ENCODE peak calls at places on chromosomes 2 and 18, in five cellular contexts. One of them, this sample, is unnamed.
A peak's percentile ranks its signal among the peaks of the same experiment; 100 is the strongest.

GRCh38 chr2:134216152-134216829 is 37.6 kb upstream of the MGAT5 start:
- DNase-seq in Calu3: peak; percentile 58
- DNase-seq in SK-N-SH: no peak
- DNase-seq in activated CD8-positive, alpha-beta T cell treated with anti-CD3 and anti-CD28 coated beads, Interleukin-2, amount 10 ng/mL, durations not matched to agents 7 days and 5 days: no peak
- DNase-seq in tibial nerve: no peak
- DNase-seq in this sample: no peak

GRCh38 chr18:73739098-73739497 is 408.5 kb downstream of the FBXO15 start:
- DNase-seq in SK-N-SH: no peak
- DNase-seq in activated CD8-positive, alpha-beta T cell treated with anti-CD3 and anti-CD28 coated beads, Interleukin-2, amount 10 ng/mL, durations not matched to agents 7 days and 5 days: no peak
- DNase-seq in Calu3: no peak
- DNase-seq in tibial nerve: no peak
- DNase-seq in this sample: no peak

GRCh38 chr2:189631849-189632248 is 29.4 kb upstream of the ASNSD1 start:
- DNase-seq in activated CD8-positive, alpha-beta T cell treated with anti-CD3 and anti-CD28 coated beads, Interleukin-2, amount 10 ng/mL, durations not matched to agents 7 days and 5 days: no peak
- DNase-seq in Calu3: no peak
- DNase-seq in tibial nerve: no peak
- DNase-seq in SK-N-SH: no peak
- DNase-seq in this sample: no peak

GRCh38 chr2:12610314-12610713 is 106.4 kb upstream of the TRIB2 start:
- DNase-seq in Calu3: no peak
- DNase-seq in tibial nerve: no peak
- DNase-seq in activated CD8-positive, alpha-beta T cell treated with anti-CD3 and anti-CD28 coated beads, Interleukin-2, amount 10 ng/mL, durations not matched to agents 7 days and 5 days: no peak
- DNase-seq in SK-N-SH: no peak
- DNase-seq in this sample: no peak

GRCh38 chr2:32436150-32436549 is 79.3 kb downstream of the BIRC6 start:
- DNase-seq in SK-N-SH: no peak
- DNase-seq in Calu3: no peak
- DNase-seq in activated CD8-positive, alpha-beta T cell treated with anti-CD3 and anti-CD28 coated beads, Interleukin-2, amount 10 ng/mL, durations not matched to agents 7 days and 5 days: no peak
- DNase-seq in tibial nerve: no peak
- DNase-seq in this sample: no peak

GRCh38 chr2:38598200-38598990 is 4.3 kb downstream of the HNRNPLL start:
- DNase-seq in tibial nerve: no peak
- DNase-seq in Calu3: no peak
- DNase-seq in activated CD8-positive, alpha-beta T cell treated with anti-CD3 and anti-CD28 coated beads, Interleukin-2, amount 10 ng/mL, durations not matched to agents 7 days and 5 days: no peak
- DNase-seq in SK-N-SH: no peak
- DNase-seq in this sample: no peak

GRCh38 chr2:180753809-180754761 is 226.3 kb upstream of the UBE2E3 start:
- DNase-seq in SK-N-SH: no peak
- DNase-seq in tibial nerve: no peak
- DNase-seq in Calu3: peak; percentile 32
- DNase-seq in activated CD8-positive, alpha-beta T cell treated with anti-CD3 and anti-CD28 coated beads, Interleukin-2, amount 10 ng/mL, durations not matched to agents 7 days and 5 days: no peak
- DNase-seq in this sample: no peak

GRCh38 chr2:150369862-150370261 is 117.6 kb downstream of the RND3 start:
- DNase-seq in SK-N-SH: no peak
- DNase-seq in tibial nerve: no peak
- DNase-seq in activated CD8-positive, alpha-beta T cell treated with anti-CD3 and anti-CD28 coated beads, Interleukin-2, amount 10 ng/mL, durations not matched to agents 7 days and 5 days: no peak
- DNase-seq in Calu3: no peak
- DNase-seq in this sample: no peak

GRCh38 chr2:217055624-217056023 is 195.8 kb upstream of the TNP1 start:
- DNase-seq in tibial nerve: no peak
- DNase-seq in SK-N-SH: no peak
- DNase-seq in activated CD8-positive, alpha-beta T cell treated with anti-CD3 and anti-CD28 coated beads, Interleukin-2, amount 10 ng/mL, durations not matched to agents 7 days and 5 days: no peak
- DNase-seq in Calu3: no peak
- DNase-seq in this sample: no peak

GRCh38 chr2:96642564-96643350 is at the start of gene FER1L5:
- DNase-seq in tibial nerve: no peak
- DNase-seq in activated CD8-positive, alpha-beta T cell treated with anti-CD3 and anti-CD28 coated beads, Interleukin-2, amount 10 ng/mL, durations not matched to agents 7 days and 5 days: no peak
- DNase-seq in Calu3: no peak
- DNase-seq in SK-N-SH: peak; percentile 45
- DNase-seq in this sample: no peak

GRCh38 chr2:120489023-120489422 is 143.1 kb downstream of the INHBB start:
- DNase-seq in Calu3: no peak
- DNase-seq in activated CD8-positive, alpha-beta T cell treated with anti-CD3 and anti-CD28 coated beads, Interleukin-2, amount 10 ng/mL, durations not matched to agents 7 days and 5 days: no peak
- DNase-seq in tibial nerve: no peak
- DNase-seq in SK-N-SH: no peak
- DNase-seq in this sample: no peak

GRCh38 chr2:187434342-187434785 is 13.7 kb downstream of the CALCRL start:
- DNase-seq in Calu3: no peak
- DNase-seq in tibial nerve: no peak
- DNase-seq in activated CD8-positive, alpha-beta T cell treated with anti-CD3 and anti-CD28 coated beads, Interleukin-2, amount 10 ng/mL, durations not matched to agents 7 days and 5 days: no peak
- DNase-seq in SK-N-SH: no peak
- DNase-seq in this sample: no peak

GRCh38 chr2:105576440-105577241 is 168.1 kb upstream of the NCK2 start:
- DNase-seq in activated CD8-positive, alpha-beta T cell treated with anti-CD3 and anti-CD28 coated beads, Interleukin-2, amount 10 ng/mL, durations not matched to agents 7 days and 5 days: no peak
- DNase-seq in Calu3: peak; percentile 23
- DNase-seq in SK-N-SH: peak; percentile 47
- DNase-seq in tibial nerve: no peak
- DNase-seq in this sample: no peak

GRCh38 chr2:45173513-45173912 is 164.3 kb upstream of the SIX2 start:
- DNase-seq in Calu3: peak; percentile 33
- DNase-seq in SK-N-SH: no peak
- DNase-seq in tibial nerve: no peak
- DNase-seq in activated CD8-positive, alpha-beta T cell treated with anti-CD3 and anti-CD28 coated beads, Interleukin-2, amount 10 ng/mL, durations not matched to agents 7 days and 5 days: no peak
- DNase-seq in this sample: no peak

This sample was measured in transverse colon.